ENCODE peak calls at places on chromosomes 5 and 9, in ten cellular contexts. H is astrocyte; Z is A549; U is AG08396; T is NCI-H526; Q is lower lobe of right lung; R is amygdala; S is activated T-cell treated with anti-CD3 and anti-CD28 coated beads, Interleukin-2, amount 50 U/mL, for 72 hours; P is anterior cingulate cortex; C is mucosa of gallbladder. F is an unnamed sample.

GRCh38 chr9:114504341-114505186 is 709 bp downstream of the WHRN start:
- DNase-seq in H (peak; percentile 49), Z (peak; percentile 64), U (peak; percentile 72), T (no peak), Q (peak; percentile 67), R (peak; percentile 29), S (peak; percentile 62), P (no peak), C (peak; percentile 19), F (peak; percentile 27)

GRCh38 chr5:8954801-8955200 is 591.1 kb downstream of the SEMA5A start:
- DNase-seq in H (no peak), Z (no peak), U (no peak), T (no peak), Q (no peak), R (no peak), S (no peak), P (no peak), C (no peak), F (no peak)

GRCh38 chr9:130453487-130453886 is 8.7 kb downstream of the ASS1 start:
- DNase-seq in H (peak; percentile 48), Z (no peak), U (no peak), T (no peak), Q (no peak), R (no peak), S (no peak), P (no peak), C (peak; percentile 59), F (no peak)

GRCh38 chr5:148909001-148909400 is 82.6 kb downstream of the ADRB2 start:
- DNase-seq in H (peak; percentile 63), Z (no peak), U (no peak), T (no peak), Q (no peak), R (no peak), S (no peak), P (no peak), C (no peak), F (no peak)

GRCh38 chr9:128523199-128523925 is 18.8 kb downstream of the GLE1 start:
- DNase-seq in H (peak; percentile 29), Z (no peak), U (peak; percentile 43), T (no peak), Q (no peak), R (peak; percentile 25), S (no peak), P (no peak), C (no peak), F (no peak)

GRCh38 chr5:36882250-36882649 is 5.7 kb downstream of the NIPBL start:
- DNase-seq in H (no peak), Z (no peak), U (no peak), T (no peak), Q (no peak), R (no peak), S (no peak), P (no peak), C (no peak), F (no peak)

GRCh38 chr5:53368516-53368915 is 111.9 kb upstream of the FST start:
- DNase-seq in H (peak; percentile 71), Z (no peak), U (no peak), T (no peak), Q (no peak), R (no peak), S (no peak), P (no peak), C (no peak), F (no peak)

GRCh38 chr9:76926324-76926731 is 20.4 kb upstream of the PRUNE2 start:
- DNase-seq in H (peak; percentile 88), Z (no peak), U (peak; percentile 53), T (no peak), Q (no peak), R (no peak), S (no peak), P (no peak), C (no peak), F (no peak)

GRCh38 chr9:23826120-23826629 is at the start of gene ELAVL2:
- DNase-seq in H (peak; percentile 95), Z (peak; percentile 87), U (peak; percentile 83), T (no peak), Q (peak; percentile 83), R (peak; percentile 93), S (peak; percentile 42), P (peak; percentile 31), C (peak; percentile 80), F (peak; percentile 16)

GRCh38 chr9:97397220-97397619 is 14.7 kb upstream of the TDRD7 start:
- DNase-seq in H (peak; percentile 6), Z (no peak), U (peak; percentile 31), T (no peak), Q (no peak), R (no peak), S (peak; percentile 82), P (no peak), C (no peak), F (no peak)